ENCODE peak calls at places on chromosomes 4 and X, in eight cellular contexts. One of them, this sample, is unnamed.

GRCh38 chrX:115362334-115363095 is 73.0 kb downstream of the LUZP4 start:
- DNase-seq in stimulated activated CD4-positive, alpha-beta T cell treated with anti-CD3 and anti-CD28 coated beads, TNF-alpha, amount 100 ng/mL, for 4 hours: no peak
- DNase-seq in KG1: no peak
- DNase-seq in heart left ventricle: no peak
- DNase-seq in globus pallidus: no peak
- DNase-seq in CD14-positive monocyte: no peak
- DNase-seq in nucleus accumbens: no peak
- DNase-seq in psoas muscle: no peak
- DNase-seq in this sample: no peak

GRCh38 chr4:5921981-5922380 is 29.1 kb upstream of the CRMP1 start:
- DNase-seq in stimulated activated CD4-positive, alpha-beta T cell treated with anti-CD3 and anti-CD28 coated beads, TNF-alpha, amount 100 ng/mL, for 4 hours: no peak
- DNase-seq in KG1: no peak
- DNase-seq in heart left ventricle: no peak
- DNase-seq in globus pallidus: no peak
- DNase-seq in CD14-positive monocyte: no peak
- DNase-seq in nucleus accumbens: no peak
- DNase-seq in psoas muscle: no peak
- DNase-seq in this sample: no peak

GRCh38 chr4:176277162-176277904 is 8.3 kb upstream of the ASB5 start:
- DNase-seq in stimulated activated CD4-positive, alpha-beta T cell treated with anti-CD3 and anti-CD28 coated beads, TNF-alpha, amount 100 ng/mL, for 4 hours: no peak
- DNase-seq in KG1: no peak
- DNase-seq in heart left ventricle: peak
- DNase-seq in globus pallidus: peak
- DNase-seq in CD14-positive monocyte: no peak
- DNase-seq in nucleus accumbens: peak
- DNase-seq in psoas muscle: peak
- DNase-seq in this sample: peak

GRCh38 chr4:114043116-114043515 is 63.7 kb upstream of the ARSJ start:
- DNase-seq in stimulated activated CD4-positive, alpha-beta T cell treated with anti-CD3 and anti-CD28 coated beads, TNF-alpha, amount 100 ng/mL, for 4 hours: no peak
- DNase-seq in KG1: no peak
- DNase-seq in heart left ventricle: no peak
- DNase-seq in globus pallidus: no peak
- DNase-seq in CD14-positive monocyte: no peak
- DNase-seq in nucleus accumbens: no peak
- DNase-seq in psoas muscle: no peak
- DNase-seq in this sample: no peak

GRCh38 chr4:159258889-159259560 is 156.1 kb downstream of the RAPGEF2 start:
- DNase-seq in stimulated activated CD4-positive, alpha-beta T cell treated with anti-CD3 and anti-CD28 coated beads, TNF-alpha, amount 100 ng/mL, for 4 hours: no peak
- DNase-seq in KG1: no peak
- DNase-seq in heart left ventricle: no peak
- DNase-seq in globus pallidus: no peak
- DNase-seq in CD14-positive monocyte: no peak
- DNase-seq in nucleus accumbens: no peak
- DNase-seq in psoas muscle: no peak
- DNase-seq in this sample: no peak

GRCh38 chr4:105651879-105652640 is 56.4 kb downstream of the INTS12 start:
- DNase-seq in stimulated activated CD4-positive, alpha-beta T cell treated with anti-CD3 and anti-CD28 coated beads, TNF-alpha, amount 100 ng/mL, for 4 hours: no peak
- DNase-seq in KG1: no peak
- DNase-seq in heart left ventricle: no peak
- DNase-seq in globus pallidus: no peak
- DNase-seq in CD14-positive monocyte: no peak
- DNase-seq in nucleus accumbens: no peak
- DNase-seq in psoas muscle: no peak
- DNase-seq in this sample: no peak

GRCh38 chr4:67714955-67715354 is 14.0 kb upstream of the UBA6 start:
- DNase-seq in stimulated activated CD4-positive, alpha-beta T cell treated with anti-CD3 and anti-CD28 coated beads, TNF-alpha, amount 100 ng/mL, for 4 hours: no peak
- DNase-seq in KG1: no peak
- DNase-seq in heart left ventricle: no peak
- DNase-seq in globus pallidus: no peak
- DNase-seq in CD14-positive monocyte: no peak
- DNase-seq in nucleus accumbens: no peak
- DNase-seq in psoas muscle: no peak
- DNase-seq in this sample: no peak

GRCh38 chr4:61003301-61003700 is 196.8 kb upstream of the ADGRL3 start:
- DNase-seq in stimulated activated CD4-positive, alpha-beta T cell treated with anti-CD3 and anti-CD28 coated beads, TNF-alpha, amount 100 ng/mL, for 4 hours: no peak
- DNase-seq in KG1: no peak
- DNase-seq in heart left ventricle: no peak
- DNase-seq in globus pallidus: no peak
- DNase-seq in CD14-positive monocyte: no peak
- DNase-seq in nucleus accumbens: no peak
- DNase-seq in psoas muscle: no peak
- DNase-seq in this sample: no peak

GRCh38 chr4:139144161-139144859 is 32.7 kb downstream of the ELF2 start:
- DNase-seq in stimulated activated CD4-positive, alpha-beta T cell treated with anti-CD3 and anti-CD28 coated beads, TNF-alpha, amount 100 ng/mL, for 4 hours: no peak
- DNase-seq in KG1: no peak
- DNase-seq in heart left ventricle: peak
- DNase-seq in globus pallidus: no peak
- DNase-seq in CD14-positive monocyte: peak
- DNase-seq in nucleus accumbens: no peak
- DNase-seq in psoas muscle: peak
- DNase-seq in this sample: peak

GRCh38 chr4:158824425-158825274 is 55.8 kb downstream of the FNIP2 start:
- DNase-seq in stimulated activated CD4-positive, alpha-beta T cell treated with anti-CD3 and anti-CD28 coated beads, TNF-alpha, amount 100 ng/mL, for 4 hours: no peak
- DNase-seq in KG1: no peak
- DNase-seq in heart left ventricle: no peak
- DNase-seq in globus pallidus: no peak
- DNase-seq in CD14-positive monocyte: no peak
- DNase-seq in nucleus accumbens: no peak
- DNase-seq in psoas muscle: peak
- DNase-seq in this sample: no peak

GRCh38 chr4:135269125-135269772 is 1067.7 kb upstream of the PABPC4L start:
- DNase-seq in stimulated activated CD4-positive, alpha-beta T cell treated with anti-CD3 and anti-CD28 coated beads, TNF-alpha, amount 100 ng/mL, for 4 hours: no peak
- DNase-seq in KG1: no peak
- DNase-seq in heart left ventricle: no peak
- DNase-seq in globus pallidus: no peak
- DNase-seq in CD14-positive monocyte: no peak
- DNase-seq in nucleus accumbens: no peak
- DNase-seq in psoas muscle: no peak
- DNase-seq in this sample: no peak

GRCh38 chrX:105552395-105552794 is 269.9 kb upstream of the NRK start:
- DNase-seq in stimulated activated CD4-positive, alpha-beta T cell treated with anti-CD3 and anti-CD28 coated beads, TNF-alpha, amount 100 ng/mL, for 4 hours: no peak
- DNase-seq in KG1: no peak
- DNase-seq in heart left ventricle: no peak
- DNase-seq in globus pallidus: no peak
- DNase-seq in CD14-positive monocyte: no peak
- DNase-seq in nucleus accumbens: no peak
- DNase-seq in psoas muscle: no peak
- DNase-seq in this sample: no peak

GRCh38 chr4:123176605-123177004 is 220.0 kb upstream of the SPRY1 start:
- DNase-seq in stimulated activated CD4-positive, alpha-beta T cell treated with anti-CD3 and anti-CD28 coated beads, TNF-alpha, amount 100 ng/mL, for 4 hours: no peak
- DNase-seq in KG1: no peak
- DNase-seq in heart left ventricle: no peak
- DNase-seq in globus pallidus: no peak
- DNase-seq in CD14-positive monocyte: no peak
- DNase-seq in nucleus accumbens: no peak
- DNase-seq in psoas muscle: no peak
- DNase-seq in this sample: no peak

This sample was measured in AML-193.